ENCODE peak calls at places on chromosomes 12 and 14, in five cellular contexts. M, R, H, U and N are unnamed samples.

GRCh38 chr12:79055926-79056674 is 191.5 kb downstream of the SYT1 start:
- DNase-seq in M (no peak), R (peak), H (no peak), U (no peak), N (no peak)

GRCh38 chr12:107826276-107826675 is 51.8 kb downstream of the ASCL4 start:
- DNase-seq in M (no peak), R (no peak), H (no peak), U (no peak), N (no peak)

GRCh38 chr12:77218278-77218677 is 152.9 kb upstream of the E2F7 start:
- DNase-seq in M (no peak), R (no peak), H (no peak), U (no peak), N (no peak)

GRCh38 chr12:12736759-12737676 is 19.9 kb downstream of the CDKN1B start:
- DNase-seq in M (peak), R (peak), H (peak), U (no peak), N (peak)

GRCh38 chr14:92694807-92695206 is 53.6 kb downstream of the LGMN start:
- DNase-seq in M (no peak), R (no peak), H (no peak), U (peak), N (no peak)

GRCh38 chr14:53190938-53191337 is 37.8 kb upstream of the DDHD1 start:
- DNase-seq in M (no peak), R (peak), H (peak), U (no peak), N (peak)

GRCh38 chr12:6177593-6178358 is 22.4 kb upstream of the CD9 start:
- DNase-seq in M (no peak), R (no peak), H (no peak), U (no peak), N (no peak)

GRCh38 chr12:31322651-31323248 is 3.2 kb downstream of the SINHCAF start:
- DNase-seq in M (no peak), R (peak), H (no peak), U (no peak), N (no peak)

GRCh38 chr14:55963295-55963694 is 154.9 kb upstream of the PELI2 start:
- DNase-seq in M (no peak), R (no peak), H (no peak), U (no peak), N (no peak)

GRCh38 chr14:50978521-50978871 is 34.2 kb upstream of the PYGL start:
- DNase-seq in M (no peak), R (no peak), H (no peak), U (no peak), N (no peak)

GRCh38 chr12:30146561-30146960 is 362.8 kb upstream of the TMTC1 start:
- DNase-seq in M (no peak), R (no peak), H (no peak), U (no peak), N (no peak)

GRCh38 chr12:117444781-117445180 is 83.4 kb upstream of the NOS1 start:
- DNase-seq in M (no peak), R (no peak), H (no peak), U (no peak), N (no peak)

GRCh38 chr12:13661005-13661887 is 320.2 kb downstream of the GRIN2B start:
- DNase-seq in M (peak), R (peak), H (peak), U (no peak), N (peak)

GRCh38 chr14:21308479-21309237 is 28.8 kb downstream of the RPGRIP1 start:
- DNase-seq in M (peak), R (peak), H (peak), U (no peak), N (peak)

GRCh38 chr12:11666131-11666530 is 16.7 kb downstream of the ETV6 start:
- DNase-seq in M (no peak), R (no peak), H (no peak), U (no peak), N (no peak)

GRCh38 chr12:90010089-90010488 is 301.5 kb upstream of the ATP2B1 start:
- DNase-seq in M (no peak), R (no peak), H (no peak), U (no peak), N (no peak)

GRCh38 chr12:45601888-45602287 is 127.6 kb upstream of the ARID2 start:
- DNase-seq in M (no peak), R (no peak), H (no peak), U (no peak), N (no peak)

GRCh38 chr14:24426912-24427536 is 2.4 kb downstream of the CBLN3 start:
- DNase-seq in M (peak), R (no peak), H (no peak), U (no peak), N (no peak)

GRCh38 chr14:68335312-68335711 is 457.6 kb downstream of the ZFP36L1 start:
- DNase-seq in M (no peak), R (no peak), H (no peak), U (no peak), N (no peak)

GRCh38 chr12:442235-442884 is 17.4 kb upstream of the B4GALNT3 start:
- DNase-seq in M (no peak), R (peak), H (no peak), U (no peak), N (peak)

GRCh38 chr12:90216815-90217214 is 508.2 kb upstream of the ATP2B1 start:
- DNase-seq in M (no peak), R (peak), H (no peak), U (no peak), N (no peak)

GRCh38 chr14:29458547-29458946 is 469.1 kb downstream of the PRKD1 start:
- DNase-seq in M (no peak), R (no peak), H (no peak), U (no peak), N (no peak)

GRCh38 chr14:23547924-23548323 is 3.6 kb downstream of the ZFHX2 start:
- DNase-seq in M (no peak), R (no peak), H (no peak), U (no peak), N (no peak)

GRCh38 chr12:79678306-79678705 is 12.5 kb downstream of the PAWR start:
- DNase-seq in M (no peak), R (no peak), H (no peak), U (no peak), N (no peak)

GRCh38 chr12:16984484-16984883 is 378.5 kb upstream of the LMO3 start:
- DNase-seq in M (no peak), R (no peak), H (no peak), U (no peak), N (no peak)

GRCh38 chr12:76782440-76782996 is 18.6 kb downstream of the ZDHHC17 start:
- DNase-seq in M (no peak), R (no peak), H (no peak), U (no peak), N (no peak)

GRCh38 chr12:53172352-53172751 is 8.2 kb upstream of the ZNF740 start:
- DNase-seq in M (peak), R (peak), H (no peak), U (peak), N (no peak)

GRCh38 chr12:47120736-47121135 is 41.0 kb upstream of the AMIGO2 start:
- DNase-seq in M (no peak), R (no peak), H (no peak), U (no peak), N (no peak)

GRCh38 chr14:59101441-59101840 is 87.0 kb upstream of the DAAM1 start:
- DNase-seq in M (no peak), R (peak), H (no peak), U (no peak), N (no peak)

GRCh38 chr14:69049675-69050074 is 70.6 kb upstream of the ACTN1 start:
- DNase-seq in M (peak), R (peak), H (no peak), U (no peak), N (no peak)

GRCh38 chr14:76908834-76909233 is 82.6 kb downstream of the LRRC74A start:
- DNase-seq in M (peak), R (no peak), H (peak), U (no peak), N (peak)

GRCh38 chr14:73263606-73264005 is 26.3 kb downstream of the PAPLN start:
- DNase-seq in M (peak), R (no peak), H (no peak), U (no peak), N (no peak)

GRCh38 chr12:117847371-117847770 is 121.4 kb downstream of the KSR2 start:
- DNase-seq in M (no peak), R (no peak), H (no peak), U (no peak), N (no peak)

GRCh38 chr14:89912667-89913211 is 41.8 kb downstream of the EFCAB11 start:
- DNase-seq in M (peak), R (peak), H (no peak), U (no peak), N (no peak)

GRCh38 chr12:70608184-70608583 is 29.0 kb downstream of the PTPRB start:
- DNase-seq in M (no peak), R (no peak), H (no peak), U (no peak), N (no peak)

GRCh38 chr14:32763673-32764072 is 175.0 kb upstream of the NPAS3 start:
- DNase-seq in M (no peak), R (no peak), H (no peak), U (no peak), N (no peak)
- TF ChIP-seq CTCF in M (no peak), R (no peak), H (no peak), U (no peak), N (no peak)

DNA sequence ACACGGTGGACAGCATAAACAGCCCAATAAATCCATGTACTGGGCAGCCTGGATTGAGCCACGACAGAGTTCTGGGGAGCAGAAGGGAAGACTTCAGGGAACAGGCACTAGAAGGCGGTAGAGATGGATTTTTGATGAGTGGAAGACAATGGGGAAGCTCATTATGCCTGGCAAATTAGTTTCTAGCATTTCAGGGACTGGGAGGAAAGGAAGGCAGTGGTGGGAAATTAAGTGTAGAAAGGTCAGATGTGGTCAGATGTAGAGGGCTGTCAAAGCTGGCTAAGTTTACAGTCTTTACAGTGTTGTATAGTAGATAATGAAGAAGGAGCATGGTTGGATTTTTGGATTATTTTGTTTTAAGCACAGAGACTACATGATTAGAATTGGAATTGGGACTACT is 9.1 kb downstream of the EGLN3 start:
- DNase-seq in M (no peak), R (no peak), H (no peak), U (no peak), N (no peak)
- TF ChIP-seq CTCF in M (no peak), R (no peak), H (no peak), U (no peak), N (no peak)

GRCh38 chr14:95609398-95609990 is 74.6 kb downstream of the GLRX5 start:
- DNase-seq in M (no peak), R (peak), H (peak), U (no peak), N (peak)
- TF ChIP-seq CTCF in M (no peak), R (peak), H (peak), U (peak), N (peak)

GRCh38 chr14:78752789-78753188 is 582.6 kb downstream of the NRXN3 start:
- DNase-seq in M (no peak), R (peak), H (no peak), U (no peak), N (no peak)

GRCh38 chr14:78754059-78754458 is 583.9 kb downstream of the NRXN3 start:
- DNase-seq in M (no peak), R (no peak), H (no peak), U (no peak), N (no peak)

GRCh38 chr14:78763746-78764145 is 593.6 kb downstream of the NRXN3 start:
- DNase-seq in M (no peak), R (no peak), H (no peak), U (no peak), N (no peak)

GRCh38 chr14:78762331-78762730 is 592.2 kb downstream of the NRXN3 start:
- DNase-seq in M (no peak), R (no peak), H (no peak), U (no peak), N (no peak)

GRCh38 chr14:78758333-78758732 is 588.2 kb downstream of the NRXN3 start:
- DNase-seq in M (no peak), R (peak), H (peak), U (no peak), N (peak)
- TF ChIP-seq CTCF in M (no peak), R (peak), H (peak), U (peak), N (peak)

GRCh38 chr12:68268971-68269370 is 15.6 kb upstream of the IL22 start:
- DNase-seq in M (no peak), R (no peak), H (no peak), U (no peak), N (no peak)
- TF ChIP-seq CTCF in M (no peak), R (no peak), H (no peak), U (no peak), N (no peak)